ENCODE peak calls at places on chromosomes 1 and 21, in ten cellular contexts. X, D, U, B, S, Z, H, P, T and I are unnamed samples.

GRCh38 chr21:45417256-45417950 is 12.4 kb downstream of the COL18A1 start:
- DNase-seq in U (no peak), B (no peak), T (no peak), Z (no peak), X (no peak), H (peak), P (no peak), S (no peak), D (no peak), I (no peak)

GRCh38 chr1:147890177-147890790 is 12.3 kb upstream of the GJA8 start:
- DNase-seq in P (peak), S (peak), X (peak), Z (no peak), B (no peak), U (peak), H (peak), D (peak), T (peak), I (peak)

GRCh38 chr1:212035835-212036605 is 472 bp downstream of the DTL start:
- DNase-seq in B (no peak), X (no peak), Z (no peak), S (no peak), P (no peak), T (no peak), D (no peak), H (no peak), U (no peak), I (peak)

GRCh38 chr1:93042134-93042821 is 36.8 kb upstream of the MTF2 start:
- DNase-seq in H (no peak), S (peak), P (no peak), B (no peak), D (no peak), X (no peak), Z (no peak), T (no peak), U (peak), I (no peak)

GRCh38 chr21:34558960-34559631 is 47.1 kb upstream of the KCNE1 start:
- DNase-seq in P (no peak), H (no peak), X (no peak), B (no peak), S (no peak), D (no peak), T (no peak), Z (no peak), U (no peak), I (no peak)

GRCh38 chr1:10744044-10744443 is 52.4 kb downstream of the CASZ1 start:
- DNase-seq in B (no peak), D (no peak), Z (no peak), U (peak), S (no peak), T (no peak), H (no peak), X (no peak), P (no peak), I (no peak)

GRCh38 chr1:238476881-238477280 is 586.2 kb upstream of the ZP4 start:
- DNase-seq in D (no peak), B (no peak), T (no peak), U (no peak), Z (no peak), H (no peak), X (no peak), S (no peak), P (no peak), I (no peak)

GRCh38 chr1:14725641-14726213 is 127.2 kb downstream of the KAZN start:
- DNase-seq in P (no peak), B (no peak), X (no peak), Z (no peak), S (no peak), T (no peak), D (no peak), U (no peak), H (no peak), I (no peak)

GRCh38 chr1:18618546-18619466 is 11.8 kb upstream of the PAX7 start:
- DNase-seq in X (no peak), D (no peak), H (no peak), T (no peak), P (no peak), S (no peak), U (no peak), B (no peak), Z (no peak), I (peak)

GRCh38 chr1:172254521-172255222 is 165.8 kb upstream of the C1orf105 start:
- DNase-seq in S (no peak), B (peak), P (no peak), D (no peak), T (peak), H (no peak), U (no peak), Z (no peak), X (no peak), I (peak)

GRCh38 chr1:214380418-214380817 is 99.5 kb downstream of the SMYD2 start:
- DNase-seq in S (no peak), P (no peak), D (no peak), T (no peak), H (no peak), U (no peak), Z (no peak), X (no peak), B (no peak), I (no peak)

GRCh38 chr1:115428676-115429075 is 90.6 kb upstream of the NGF start:
- DNase-seq in X (no peak), U (no peak), Z (no peak), B (no peak), H (no peak), T (peak), P (no peak), D (no peak), S (no peak), I (no peak)

GRCh38 chr1:227225715-227226346 is 92.5 kb downstream of the CDC42BPA start:
- DNase-seq in U (no peak), X (no peak), B (peak), Z (no peak), P (no peak), S (no peak), T (peak), D (no peak), H (no peak), I (peak)

GRCh38 chr1:41357451-41358151 is 3.6 kb upstream of the FOXO6 start:
- DNase-seq in B (no peak), T (no peak), Z (no peak), D (peak), U (no peak), H (no peak), S (no peak), X (no peak), P (peak), I (no peak)

GRCh38 chr1:27885114-27885528 is 12.8 kb downstream of the THEMIS2 start:
- DNase-seq in P (no peak), T (no peak), X (no peak), B (no peak), Z (peak), H (no peak), U (no peak), D (no peak), S (no peak), I (no peak)

GRCh38 chr21:42964561-42965560 is 9.5 kb upstream of the PKNOX1 start:
- DNase-seq in S (no peak), T (no peak), Z (no peak), D (no peak), X (no peak), P (no peak), H (no peak), U (no peak), B (no peak), I (no peak)

GRCh38 chr1:175470078-175470477 is 273.3 kb downstream of the TNR start:
- DNase-seq in S (no peak), P (no peak), D (no peak), U (no peak), H (no peak), X (no peak), T (no peak), B (no peak), Z (no peak), I (peak)

GRCh38 chr1:72954943-72955342 is 672.6 kb upstream of the NEGR1 start:
- DNase-seq in D (no peak), U (no peak), H (no peak), Z (no peak), X (no peak), B (no peak), S (no peak), P (no peak), T (no peak), I (no peak)

GRCh38 chr1:203627819-203628184 is 1.2 kb downstream of the ATP2B4 start:
- DNase-seq in P (no peak), D (no peak), Z (no peak), S (peak), H (no peak), X (peak), U (peak), B (no peak), T (peak), I (no peak)

GRCh38 chr1:243926803-243927245 is 76.8 kb upstream of the AKT3 start:
- DNase-seq in B (peak), H (no peak), D (no peak), T (peak), P (no peak), X (no peak), U (no peak), Z (no peak), S (no peak), I (peak)

GRCh38 chr1:224433041-224433670 is 1.4 kb downstream of the WDR26 start:
- DNase-seq in U (peak), D (no peak), S (peak), T (peak), H (no peak), X (no peak), Z (no peak), B (no peak), P (peak), I (no peak)

GRCh38 chr21:38470762-38471161 is 27.5 kb downstream of the ERG start:
- DNase-seq in D (no peak), P (no peak), B (no peak), T (peak), H (no peak), Z (no peak), S (no peak), U (no peak), X (no peak), I (peak)

GRCh38 chr1:65734976-65735375 is 57.7 kb upstream of the PDE4B start:
- DNase-seq in D (no peak), T (peak), Z (no peak), S (no peak), P (no peak), B (no peak), U (no peak), X (no peak), H (no peak), I (no peak)

GRCh38 chr1:89952021-89952995 is 42.6 kb upstream of the ZNF326 start:
- DNase-seq in S (no peak), H (no peak), D (no peak), U (no peak), X (no peak), P (no peak), B (no peak), T (peak), Z (no peak), I (no peak)

GRCh38 chr1:15850450-15851079 is 3.1 kb downstream of the SPEN start:
- DNase-seq in D (no peak), P (no peak), B (no peak), X (no peak), H (no peak), T (peak), S (no peak), Z (no peak), U (no peak), I (no peak)

GRCh38 chr1:236338096-236338495 is 56.0 kb upstream of the EDARADD start:
- DNase-seq in S (no peak), T (peak), H (no peak), X (no peak), Z (no peak), P (no peak), U (no peak), D (no peak), B (no peak), I (peak)

GRCh38 chr1:25073640-25074270 is 143.7 kb upstream of the RUNX3 start:
- DNase-seq in P (no peak), B (no peak), U (no peak), T (no peak), H (no peak), D (no peak), S (no peak), Z (peak), X (no peak), I (no peak)

GRCh38 chr1:8464987-8465386 is 147.1 kb downstream of the SLC45A1 start:
- DNase-seq in T (peak), H (no peak), X (no peak), Z (no peak), S (no peak), U (no peak), P (no peak), B (no peak), D (no peak), I (no peak)
- H3K27ac ChIP-seq in T (no peak), H (peak), X (peak), Z (peak), S (no peak), U (peak), P (peak), B (no peak), D (no peak), I (no peak)

GRCh38 chr1:23254584-23254983 is 37.3 kb upstream of the HTR1D start:
- DNase-seq in X (no peak), T (no peak), P (no peak), U (no peak), S (no peak), D (no peak), B (no peak), H (no peak), Z (no peak), I (no peak)
- H3K27ac ChIP-seq in X (no peak), T (no peak), P (no peak), U (no peak), S (no peak), D (no peak), B (no peak), H (no peak), Z (no peak), I (no peak)

DNA sequence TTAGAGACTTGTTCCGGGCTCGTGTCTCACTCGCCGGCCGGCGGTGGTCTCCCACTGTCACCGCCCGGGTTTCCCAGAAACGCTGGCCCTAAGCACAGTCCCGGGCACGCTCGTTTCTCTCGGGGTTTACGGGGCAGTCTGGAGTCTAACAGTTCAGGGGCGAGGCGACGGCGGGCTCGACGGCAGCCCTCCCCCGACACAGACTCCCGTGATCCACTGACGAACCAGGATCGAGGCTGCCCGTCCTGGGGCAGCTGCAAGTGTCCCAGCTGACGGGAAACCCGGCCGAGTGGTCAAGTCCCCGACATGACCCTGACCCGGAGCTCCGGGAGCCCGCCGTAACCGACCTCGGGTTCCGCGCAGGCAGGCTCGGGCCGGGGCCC is 511 bp downstream of the UBE2J2 start:
- DNase-seq in B (no peak), Z (no peak), P (peak), D (no peak), X (no peak), U (no peak), S (no peak), T (peak), H (no peak), I (no peak)
- H3K27ac ChIP-seq in B (peak), Z (peak), P (peak), D (peak), X (peak), U (peak), S (peak), T (peak), H (peak), I (peak)

DNA sequence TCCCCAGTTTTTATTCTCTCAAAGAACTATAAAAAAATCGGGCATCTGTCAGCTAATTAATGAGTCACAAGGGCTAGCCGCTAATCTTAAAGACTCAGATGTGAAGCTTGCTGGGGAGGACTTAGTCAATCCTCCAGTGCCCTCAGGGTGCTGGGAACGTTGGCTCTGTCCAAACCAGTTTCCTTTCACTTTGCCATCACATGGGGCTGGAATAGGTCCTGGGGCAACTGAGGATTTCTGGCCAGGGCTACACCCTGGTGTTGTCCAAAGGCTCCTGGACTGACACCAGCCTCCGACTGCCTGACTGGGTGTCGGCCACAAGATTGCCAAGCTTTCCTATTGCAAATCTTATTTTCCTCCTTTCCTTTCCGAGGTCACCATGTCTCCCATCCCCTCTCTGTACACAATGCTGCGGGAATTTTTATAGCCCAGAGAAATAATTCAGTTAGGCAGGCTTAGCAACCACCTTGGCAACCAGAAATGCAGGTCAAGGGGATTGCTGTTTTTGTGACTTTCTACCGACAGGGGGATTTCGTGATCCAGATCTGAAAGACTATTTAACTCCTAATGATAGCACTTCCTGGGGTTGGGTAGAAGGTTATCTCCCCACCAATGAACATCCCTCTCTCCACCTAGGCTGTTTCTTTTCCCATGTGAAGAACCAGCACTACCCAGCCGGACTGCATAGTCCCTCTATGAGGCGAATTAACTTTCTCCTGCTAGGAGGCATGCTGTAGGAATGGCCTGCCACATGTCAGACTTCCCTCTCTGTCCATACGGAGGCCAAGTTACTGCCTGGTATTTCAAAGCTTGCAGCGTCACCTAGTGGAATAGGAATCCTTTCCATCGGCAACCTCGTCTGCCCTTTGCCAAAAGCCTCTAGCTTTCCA is 29.9 kb upstream of the CTBS start:
- DNase-seq in U (no peak), P (no peak), H (no peak), X (no peak), D (peak), T (peak), Z (peak), S (no peak), B (no peak), I (peak)
- H3K27ac ChIP-seq in U (peak), P (peak), H (peak), X (peak), D (peak), T (peak), Z (peak), S (no peak), B (peak), I (peak)

GRCh38 chr1:59511476-59512465 is 214.9 kb downstream of the FGGY start:
- DNase-seq in S (no peak), U (no peak), Z (no peak), T (no peak), D (no peak), B (no peak), X (no peak), H (no peak), P (no peak), I (no peak)
- H3K27ac ChIP-seq in S (no peak), U (no peak), Z (peak), T (no peak), D (no peak), B (no peak), X (no peak), H (peak), P (no peak), I (no peak)

GRCh38 chr1:33041026-33041425 is 4.3 kb upstream of the AK2 start:
- DNase-seq in B (no peak), T (no peak), X (no peak), U (no peak), Z (no peak), P (no peak), H (no peak), D (no peak), S (no peak), I (no peak)
- H3K27ac ChIP-seq in B (no peak), T (no peak), X (no peak), U (no peak), Z (no peak), P (no peak), H (no peak), D (no peak), S (no peak), I (no peak)

GRCh38 chr1:198910816-198911215 is 272.0 kb downstream of the PTPRC start:
- DNase-seq in B (no peak), H (no peak), P (no peak), T (no peak), U (no peak), X (no peak), Z (no peak), S (no peak), D (no peak), I (no peak)

GRCh38 chr1:198909973-198910372 is 271.1 kb downstream of the PTPRC start:
- DNase-seq in T (peak), Z (no peak), S (no peak), H (no peak), X (no peak), P (no peak), U (no peak), D (no peak), B (no peak), I (no peak)

GRCh38 chr1:198912046-198912445 is 273.2 kb downstream of the PTPRC start:
- DNase-seq in H (no peak), P (no peak), X (no peak), Z (no peak), S (no peak), U (no peak), D (no peak), B (no peak), T (no peak), I (no peak)

GRCh38 chr1:198915327-198916231 is 276.7 kb downstream of the PTPRC start:
- DNase-seq in S (no peak), D (no peak), P (no peak), X (no peak), H (no peak), B (no peak), Z (no peak), T (no peak), U (no peak), I (peak)

DNA sequence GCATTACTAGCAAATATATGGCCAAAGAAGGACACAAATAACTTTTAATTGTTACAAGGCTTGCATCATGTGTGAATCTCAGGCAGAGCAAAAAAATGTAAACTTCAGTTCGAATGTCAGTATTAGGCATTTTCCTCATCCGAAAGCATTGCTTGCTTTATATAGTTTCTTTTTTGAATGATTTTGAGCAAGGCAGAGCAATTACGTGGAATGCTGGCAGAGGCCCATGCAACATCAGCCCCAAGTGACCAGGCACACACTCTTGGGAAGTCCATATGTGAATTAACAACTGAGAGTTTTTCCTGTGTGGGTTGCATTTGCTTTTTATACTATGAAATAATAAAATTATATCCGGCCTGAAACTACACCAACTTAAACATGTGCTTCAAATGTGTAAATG is 274.8 kb downstream of the PTPRC start:
- DNase-seq in P (no peak), D (no peak), X (no peak), Z (no peak), H (no peak), B (no peak), U (no peak), S (no peak), T (peak), I (no peak)
- H3K27ac ChIP-seq in P (no peak), D (peak), X (no peak), Z (no peak), H (no peak), B (no peak), U (no peak), S (no peak), T (no peak), I (no peak)

GRCh38 chr1:55962472-55962871 is 616.9 kb downstream of the PLPP3 start:
- DNase-seq in S (no peak), X (no peak), P (no peak), Z (no peak), D (no peak), H (no peak), B (no peak), T (no peak), U (no peak), I (no peak)

GRCh38 chr1:55959136-55959548 is 620.2 kb downstream of the PLPP3 start:
- DNase-seq in X (no peak), Z (no peak), S (no peak), P (no peak), B (no peak), D (peak), T (no peak), H (no peak), U (no peak), I (no peak)

GRCh38 chr1:55955237-55955636 is 624.1 kb downstream of the PLPP3 start:
- DNase-seq in S (no peak), B (peak), X (no peak), P (peak), U (no peak), T (peak), D (no peak), Z (no peak), H (no peak), I (no peak)

GRCh38 chr1:55958498-55958897 is 620.9 kb downstream of the PLPP3 start:
- DNase-seq in D (no peak), X (no peak), H (no peak), Z (no peak), B (no peak), P (no peak), T (no peak), U (no peak), S (no peak), I (no peak)

GRCh38 chr1:55957233-55957632 is 622.1 kb downstream of the PLPP3 start:
- DNase-seq in X (no peak), U (no peak), B (no peak), P (no peak), H (no peak), T (no peak), S (no peak), Z (no peak), D (no peak), I (no peak)
- H3K27ac ChIP-seq in X (no peak), U (no peak), B (no peak), P (no peak), H (no peak), T (no peak), S (no peak), Z (no peak), D (no peak), I (no peak)